ENCODE peak calls at places on chromosomes 13 and 19, in six cellular contexts. F is H1, C is K562, R is GM12891, Y is HepG2, U is GM12878. N is an unnamed sample.

GRCh38 chr13:47126432-47126831 is 229.6 kb upstream of the HTR2A start:
- DNase-seq in C (no peak), R (no peak), U (no peak), F (no peak), Y (no peak), N (no peak)

GRCh38 chr19:677201-677600 is 1.0 kb downstream of the FSTL3 start:
- DNase-seq in R (no peak), C (no peak), F (no peak), Y (peak; percentile 38), U (no peak), N (no peak)

GRCh38 chr13:68850160-68850559 is 1257.5 kb upstream of the ATXN8OS start:
- DNase-seq in F (no peak), Y (no peak), C (no peak), R (no peak), U (no peak), N (no peak)

GRCh38 chr13:113742000-113742441 is 17.0 kb upstream of the TMEM255B start:
- DNase-seq in C (peak; percentile 50), F (no peak), R (no peak), U (no peak), Y (peak; percentile 95), N (no peak)

GRCh38 chr19:34588846-34589245 is 88.1 kb downstream of the SCGB2B2 start:
- DNase-seq in U (no peak), Y (no peak), C (no peak), R (no peak), F (no peak), N (no peak)

GRCh38 chr19:57269515-57270250 is 10.6 kb upstream of the ZNF460 start:
- DNase-seq in R (no peak), U (peak; percentile 60), F (no peak), Y (no peak), C (no peak), N (no peak)

GRCh38 chr19:13621413-13621812 is 115.1 kb upstream of the CACNA1A start:
- DNase-seq in R (no peak), U (no peak), F (peak; percentile 80), C (peak; percentile 54), Y (no peak), N (no peak)

GRCh38 chr19:46618670-46619231 is 6.1 kb downstream of the PTGIR start:
- DNase-seq in C (peak; percentile 43), Y (no peak), U (peak; percentile 77), F (no peak), R (no peak), N (no peak)

GRCh38 chr19:23882493-23882892 is 32.2 kb upstream of the ZNF726 start:
- DNase-seq in F (no peak), C (no peak), R (no peak), U (no peak), Y (peak; percentile 69), N (no peak)

GRCh38 chr13:36214163-36214921 is at the start of gene SOHLH2:
- DNase-seq in Y (no peak), U (no peak), C (peak; percentile 66), F (no peak), R (no peak), N (no peak)

GRCh38 chr19:51948979-51949378 is 21.7 kb downstream of the ZNF613 start:
- DNase-seq in F (no peak), U (no peak), Y (no peak), C (no peak), R (no peak), N (no peak)

GRCh38 chr19:371501-372160 is 27.0 kb upstream of the MIER2 start:
- DNase-seq in F (no peak), Y (no peak), R (no peak), U (no peak), C (no peak), N (no peak)

GRCh38 chr13:46321494-46322225 is 65.4 kb downstream of the RUBCNL start:
- DNase-seq in Y (peak; percentile 18), U (peak; percentile 24), R (peak; percentile 47), F (peak; percentile 9), C (peak; percentile 68), N (peak; percentile 41)

GRCh38 chr19:8413593-8413923 is 453 bp downstream of the MARCHF2 start:
- DNase-seq in C (no peak), F (no peak), R (no peak), U (no peak), Y (no peak), N (no peak)

DNA sequence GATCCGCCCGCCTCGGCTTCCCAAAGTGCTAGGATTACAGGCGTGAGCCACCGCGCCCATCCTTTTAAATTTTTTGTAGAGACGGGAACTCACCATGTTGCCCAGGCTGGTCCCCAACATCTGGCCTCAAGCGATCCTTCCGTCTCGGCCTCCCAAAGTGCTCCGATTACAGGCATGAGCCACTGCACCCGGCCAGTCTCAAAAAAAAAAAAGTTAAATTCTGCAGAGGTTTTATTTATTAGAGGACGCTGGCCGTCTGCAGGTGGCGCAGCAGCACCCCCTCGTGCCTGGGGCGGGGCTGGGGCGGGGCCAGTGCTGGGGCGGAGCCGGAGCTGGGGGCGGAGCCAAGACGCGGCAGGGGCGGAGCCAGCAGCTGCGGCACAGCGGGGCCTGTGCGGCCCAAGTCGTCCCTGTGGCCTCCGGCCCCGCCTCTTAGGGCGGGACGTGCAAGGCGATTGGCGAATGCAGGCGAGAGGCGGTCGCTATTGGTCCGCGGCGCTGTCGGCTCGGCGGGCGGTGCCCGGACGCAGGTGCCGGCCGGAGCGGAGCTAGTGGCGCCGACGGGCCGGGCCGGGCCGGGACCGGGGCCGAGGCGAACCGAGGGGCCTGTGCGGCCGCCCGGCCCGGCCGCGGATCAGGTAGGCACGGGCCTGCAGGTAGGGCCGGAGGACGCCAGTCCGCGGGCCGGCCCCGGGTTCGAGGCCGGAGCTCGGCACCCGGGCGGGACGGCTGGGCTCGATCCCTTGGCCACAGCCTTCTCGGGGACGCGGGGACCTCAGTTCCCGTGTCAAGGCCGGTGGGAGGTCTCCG is at the start of gene MARCHF2:
- DNase-seq in R (peak; percentile 99), U (peak; percentile 73), Y (peak; percentile 90), C (peak; percentile 97), F (peak; percentile 96), N (peak; percentile 96)
- TF ChIP-seq POLR2A in R (no peak), U (peak; percentile 66), Y (peak; percentile 28), C (no peak), F (no peak), N (peak; percentile 60)

GRCh38 chr19:44846455-44847143 is 502 bp downstream of the NECTIN2 start:
- DNase-seq in R (no peak), Y (no peak), U (no peak), F (no peak), C (peak; percentile 12), N (no peak)

GRCh38 chr19:44845612-44846454 is at the start of gene NECTIN2:
- DNase-seq in Y (peak; percentile 95), C (peak; percentile 98), U (peak; percentile 37), F (peak; percentile 97), R (peak; percentile 97), N (peak; percentile 96)

GRCh38 chr19:44848805-44849457 is 2.8 kb downstream of the NECTIN2 start:
- DNase-seq in U (no peak), R (no peak), F (no peak), Y (no peak), C (peak; percentile 40), N (no peak)

GRCh38 chr19:44848036-44848804 is 2.1 kb downstream of the NECTIN2 start:
- DNase-seq in U (no peak), Y (no peak), R (no peak), C (peak; percentile 41), F (no peak), N (no peak)

GRCh38 chr19:44847144-44848035 is 1.3 kb downstream of the NECTIN2 start:
- DNase-seq in Y (peak; percentile 42), R (no peak), C (peak; percentile 75), U (no peak), F (no peak), N (no peak)
- TF ChIP-seq POLR2AphosphoS5 in Y (no peak), R (no peak), C (no peak), U (no peak), F (peak; percentile 59), N (no peak)

DNA sequence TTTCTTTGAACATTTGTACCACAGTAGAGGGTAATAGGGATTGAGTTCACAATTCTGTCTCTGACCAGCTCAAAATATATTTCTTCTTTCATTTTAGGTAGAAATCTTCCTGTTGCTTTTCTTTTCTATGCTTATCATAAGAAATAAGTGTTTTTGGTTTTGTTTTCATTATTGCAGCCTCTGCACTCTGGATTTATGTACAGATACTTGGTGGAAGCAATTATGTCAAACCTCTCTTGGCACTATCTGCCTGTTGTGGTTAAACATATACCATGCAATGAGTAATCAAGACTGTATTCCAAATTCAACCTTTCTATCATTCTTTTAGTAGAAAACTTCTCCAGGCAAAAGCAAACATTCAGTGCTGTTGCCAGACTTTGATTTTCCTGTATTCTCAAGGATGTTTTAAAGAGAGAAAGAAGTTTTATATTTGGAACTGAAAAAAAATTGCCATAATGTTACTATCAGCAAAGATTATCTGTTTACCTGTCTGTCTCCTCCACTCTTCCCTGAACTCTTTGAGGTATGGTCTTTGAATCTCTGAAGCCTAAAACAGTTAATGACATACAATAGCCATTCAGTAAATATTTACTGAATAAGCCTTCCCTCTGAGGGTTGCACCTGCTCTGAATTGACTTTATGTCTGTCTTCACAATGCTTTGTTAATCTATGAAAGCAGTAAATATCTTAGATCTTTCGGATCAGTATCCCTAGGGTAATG is 612.5 kb upstream of the PRR20A start:
- DNase-seq in C (no peak), R (no peak), U (no peak), F (no peak), Y (no peak), N (no peak)
- TF ChIP-seq TAF1 in C (no peak), R (no peak), U (no peak), F (no peak), Y (no peak), N (no peak)

GRCh38 chr19:48637948-48638830 is 1.0 kb upstream of the DBP start:
- DNase-seq in C (peak; percentile 94), U (no peak), F (peak; percentile 82), Y (peak; percentile 75), R (peak; percentile 69), N (peak; percentile 66)

GRCh38 chr19:48637449-48637947 is 319 bp upstream of the DBP start:
- DNase-seq in F (peak; percentile 97), C (peak; percentile 99), R (peak; percentile 94), U (peak; percentile 96), Y (peak; percentile 96), N (peak; percentile 94)

GRCh38 chr19:48635966-48636858 is 967 bp downstream of the DBP start:
- DNase-seq in R (no peak), Y (no peak), C (no peak), U (no peak), F (no peak), N (no peak)

GRCh38 chr19:48635263-48635965 is 1.8 kb downstream of the DBP start:
- DNase-seq in R (peak; percentile 79), U (no peak), F (no peak), Y (no peak), C (peak; percentile 80), N (peak; percentile 80)

GRCh38 chr19:48636859-48637448 is at the start of gene DBP:
- DNase-seq in C (peak; percentile 46), R (no peak), F (no peak), U (no peak), Y (no peak), N (no peak)
- TF ChIP-seq POLR2A in C (no peak), R (no peak), F (no peak), U (peak; percentile 65), Y (no peak), N (no peak)